ENCODE peak calls at places on chromosomes 7 and 10, in four cellular contexts. Q is AG10803, F is EH, N is NCI-H774. C is an unnamed sample.

GRCh38 chr10:60803433-60803832 is 25.2 kb downstream of the CDK1 start:
- DNase-seq in Q (no peak), F (no peak), N (no peak), C (no peak)

GRCh38 chr7:79436378-79436777 is 17.1 kb downstream of the MAGI2 start:
- DNase-seq in Q (no peak), F (peak; percentile 61), N (no peak), C (no peak)

GRCh38 chr7:11910253-11910652 is 78.3 kb upstream of the THSD7A start:
- DNase-seq in Q (no peak), F (no peak), N (no peak), C (no peak)

GRCh38 chr10:93138113-93138870 is 64.6 kb downstream of the CYP26A1 start:
- DNase-seq in Q (peak; percentile 69), F (peak; percentile 59), N (no peak), C (peak; percentile 12)

GRCh38 chr7:39741942-39742623 is 118.7 kb downstream of the RALA start:
- DNase-seq in Q (peak; percentile 34), F (no peak), N (no peak), C (no peak)

GRCh38 chr10:19832624-19833507 is 16.6 kb downstream of the PLXDC2 start:
- DNase-seq in Q (no peak), F (no peak), N (no peak), C (no peak)

GRCh38 chr10:43931308-43931930 is 282.7 kb upstream of the ZNF32 start:
- DNase-seq in Q (peak; percentile 89), F (peak; percentile 95), N (no peak), C (peak; percentile 49)

GRCh38 chr10:26550774-26551526 is 112.8 kb downstream of the APBB1IP start:
- DNase-seq in Q (no peak), F (no peak), N (no peak), C (no peak)

GRCh38 chr10:119687192-119688032 is 36.2 kb downstream of the BAG3 start:
- DNase-seq in Q (no peak), F (no peak), N (no peak), C (no peak)

GRCh38 chr7:151796091-151796870 is 80.6 kb downstream of the PRKAG2 start:
- DNase-seq in Q (peak; percentile 60), F (peak; percentile 60), N (no peak), C (peak; percentile 48)

GRCh38 chr7:29980151-29980550 is 9.4 kb downstream of the SCRN1 start:
- DNase-seq in Q (no peak), F (no peak), N (no peak), C (no peak)

GRCh38 chr10:127736915-127737562 is at the start of gene FOXI2:
- DNase-seq in Q (no peak), F (no peak), N (no peak), C (no peak)

GRCh38 chr7:22586101-22586805 is 86.3 kb upstream of the STEAP1B start:
- DNase-seq in Q (no peak), F (peak; percentile 57), N (no peak), C (no peak)

GRCh38 chr10:102537948-102538347 is 34.2 kb downstream of the SUFU start:
- DNase-seq in Q (no peak), F (no peak), N (no peak), C (no peak)

GRCh38 chr10:28432210-28432676 is 100.7 kb upstream of the WAC start:
- DNase-seq in Q (peak; percentile 74), F (peak; percentile 81), N (peak; percentile 50), C (peak; percentile 62)

GRCh38 chr10:86049442-86049841 is 317.2 kb downstream of the GRID1 start:
- DNase-seq in Q (no peak), F (no peak), N (no peak), C (no peak)

GRCh38 chr10:77283326-77283725 is 354.3 kb downstream of the KCNMA1 start:
- DNase-seq in Q (no peak), F (no peak), N (no peak), C (no peak)

GRCh38 chr10:31808258-31809218 is 120.1 kb downstream of the ARHGAP12 start:
- DNase-seq in Q (peak; percentile 89), F (peak; percentile 72), N (no peak), C (peak; percentile 70)

GRCh38 chr10:23326541-23327307 is 17.9 kb downstream of the C10orf67 start:
- DNase-seq in Q (no peak), F (no peak), N (no peak), C (no peak)

GRCh38 chr7:94907420-94908203 is at the start of gene PPP1R9A:
- DNase-seq in Q (no peak), F (peak; percentile 3), N (peak; percentile 41), C (no peak)

GRCh38 chr7:47266131-47266706 is 315.7 kb downstream of the TNS3 start:
- DNase-seq in Q (peak; percentile 64), F (peak; percentile 80), N (peak; percentile 40), C (peak; percentile 78)

GRCh38 chr7:31133497-31133896 is 81.4 kb downstream of the ADCYAP1R1 start:
- DNase-seq in Q (no peak), F (no peak), N (no peak), C (no peak)

GRCh38 chr7:128094686-128095085 is 63.4 kb upstream of the LRRC4 start:
- DNase-seq in Q (no peak), F (no peak), N (no peak), C (no peak)

GRCh38 chr7:100038326-100038725 is 11.2 kb upstream of the ZSCAN21 start:
- DNase-seq in Q (no peak), F (no peak), N (no peak), C (no peak)

GRCh38 chr10:58963101-58963534 is 213.3 kb upstream of the PHYHIPL start:
- DNase-seq in Q (no peak), F (no peak), N (no peak), C (no peak)

GRCh38 chr10:123100030-123100762 is 35.6 kb upstream of the HMX3 start:
- DNase-seq in Q (no peak), F (no peak), N (no peak), C (no peak)

GRCh38 chr7:19558527-19558926 is 150.3 kb downstream of the POLR1F start:
- DNase-seq in Q (peak; percentile 29), F (peak; percentile 23), N (no peak), C (peak; percentile 36)

GRCh38 chr10:98399784-98400183 is 15.2 kb downstream of the PYROXD2 start:
- DNase-seq in Q (no peak), F (no peak), N (no peak), C (no peak)

GRCh38 chr7:5077740-5078139 is 32.1 kb downstream of the RBAK start:
- DNase-seq in Q (no peak), F (no peak), N (peak; percentile 46), C (no peak)

GRCh38 chr7:134766779-134767566 is 12.5 kb upstream of the CALD1 start:
- DNase-seq in Q (peak; percentile 61), F (peak; percentile 70), N (no peak), C (peak; percentile 11)